ENCODE peak calls at places on chromosomes 1 and 21, in six cellular contexts. T is skeletal muscle cell, G is ovary, E is tibial nerve, C is fibroblast of pulmonary artery, K is choroid plexus epithelial cell. F is an unnamed sample.

GRCh38 chr1:244778356-244778755 is 57.1 kb upstream of the COX20 start:
- DNase-seq in K (peak), E (no peak), G (no peak), C (peak), T (peak), F (no peak)

GRCh38 chr1:59155326-59155725 is 141.6 kb upstream of the FGGY start:
- DNase-seq in K (no peak), E (no peak), C (no peak), G (no peak), T (no peak), F (no peak)

GRCh38 chr1:245169391-245169790 is 14.6 kb downstream of the KIF26B start:
- DNase-seq in T (no peak), K (no peak), C (no peak), G (no peak), E (no peak), F (no peak)

GRCh38 chr1:51627672-51628071 is 10.8 kb downstream of the OSBPL9 start:
- DNase-seq in K (peak), G (no peak), T (peak), C (peak), E (no peak), F (no peak)

GRCh38 chr21:43193651-43194302 is 25.0 kb downstream of the CRYAA start:
- DNase-seq in G (peak), E (peak), T (peak), K (peak), C (peak), F (peak)

GRCh38 chr1:232218955-232219865 is 410.7 kb downstream of the SIPA1L2 start:
- DNase-seq in E (no peak), T (no peak), C (no peak), G (no peak), K (no peak), F (no peak)

GRCh38 chr1:226679853-226680516 is 59.1 kb downstream of the ITPKB start:
- DNase-seq in G (peak), K (peak), E (peak), C (peak), T (no peak), F (peak)

GRCh38 chr1:239814306-239814881 is 277.3 kb upstream of the FMN2 start:
- DNase-seq in E (no peak), K (peak), C (peak), T (peak), G (no peak), F (no peak)

GRCh38 chr1:200042437-200043329 is 15.2 kb downstream of the NR5A2 start:
- DNase-seq in E (no peak), C (no peak), G (no peak), K (no peak), T (no peak), F (peak)

GRCh38 chr1:56413671-56414199 is 165.6 kb downstream of the PLPP3 start:
- DNase-seq in E (no peak), C (no peak), K (no peak), G (no peak), T (no peak), F (no peak)

GRCh38 chr1:161768986-161769672 is 3.0 kb downstream of the ATF6 start:
- DNase-seq in K (peak), E (no peak), C (peak), T (no peak), G (no peak), F (no peak)

GRCh38 chr1:28716336-28716735 is 20.4 kb upstream of the YTHDF2 start:
- DNase-seq in E (no peak), C (no peak), K (no peak), G (no peak), T (no peak), F (no peak)

GRCh38 chr1:231935856-231936255 is 309.3 kb downstream of the DISC1 start:
- DNase-seq in C (no peak), E (no peak), G (no peak), K (no peak), T (no peak), F (no peak)

GRCh38 chr1:93155335-93155734 is 24.9 kb downstream of the TMED5 start:
- DNase-seq in K (no peak), T (no peak), E (no peak), C (peak), G (no peak), F (no peak)

GRCh38 chr1:117698398-117699160 is 92.7 kb downstream of the TENT5C start:
- DNase-seq in E (no peak), K (peak), C (peak), G (peak), T (no peak), F (no peak)

GRCh38 chr1:191582169-191582568 is 576.1 kb upstream of the RGS18 start:
- DNase-seq in C (no peak), T (no peak), G (no peak), E (no peak), K (no peak), F (no peak)

GRCh38 chr1:64699327-64699726 is 45.5 kb upstream of the RAVER2 start:
- DNase-seq in T (no peak), C (no peak), K (peak), G (no peak), E (no peak), F (no peak)

GRCh38 chr1:145849356-145850165 is 4.1 kb downstream of the NUDT17 start:
- DNase-seq in E (no peak), K (peak), T (no peak), G (no peak), C (peak), F (no peak)

GRCh38 chr21:35529141-35529863 is 480.2 kb upstream of the RUNX1 start:
- DNase-seq in K (peak), C (peak), T (no peak), E (no peak), G (no peak), F (no peak)

GRCh38 chr1:103129255-103129654 is 20.9 kb upstream of the COL11A1 start:
- DNase-seq in G (no peak), C (no peak), E (no peak), T (peak), K (peak), F (no peak)

GRCh38 chr1:61639218-61639617 is 85.7 kb downstream of the TM2D1 start:
- DNase-seq in C (peak), E (no peak), K (no peak), G (no peak), T (no peak), F (no peak)

GRCh38 chr1:165014753-165015152 is 341.8 kb downstream of the LMX1A start:
- DNase-seq in K (no peak), C (no peak), T (no peak), G (no peak), E (no peak), F (no peak)

GRCh38 chr1:39788426-39788757 is 273 bp downstream of the BMP8B start:
- DNase-seq in G (no peak), K (no peak), T (no peak), E (no peak), C (no peak), F (no peak)

GRCh38 chr1:65688848-65689247 is 103.8 kb upstream of the PDE4B start:
- DNase-seq in K (no peak), C (no peak), G (no peak), T (no peak), E (no peak), F (no peak)

GRCh38 chr1:159779403-159779851 is 1.3 kb upstream of the DUSP23 start:
- DNase-seq in E (no peak), K (peak), G (no peak), C (peak), T (peak), F (no peak)

GRCh38 chr21:19900149-19900548 is 1098.1 kb upstream of the NCAM2 start:
- DNase-seq in C (no peak), T (no peak), E (no peak), K (no peak), G (no peak), F (no peak)

GRCh38 chr21:38797470-38797869 is 8.3 kb upstream of the ETS2 start:
- DNase-seq in T (no peak), E (no peak), K (no peak), G (no peak), C (no peak), F (no peak)

GRCh38 chr1:59730759-59731478 is 83.8 kb upstream of the HOOK1 start:
- DNase-seq in K (peak), E (peak), T (peak), G (peak), C (peak), F (peak)

DNA sequence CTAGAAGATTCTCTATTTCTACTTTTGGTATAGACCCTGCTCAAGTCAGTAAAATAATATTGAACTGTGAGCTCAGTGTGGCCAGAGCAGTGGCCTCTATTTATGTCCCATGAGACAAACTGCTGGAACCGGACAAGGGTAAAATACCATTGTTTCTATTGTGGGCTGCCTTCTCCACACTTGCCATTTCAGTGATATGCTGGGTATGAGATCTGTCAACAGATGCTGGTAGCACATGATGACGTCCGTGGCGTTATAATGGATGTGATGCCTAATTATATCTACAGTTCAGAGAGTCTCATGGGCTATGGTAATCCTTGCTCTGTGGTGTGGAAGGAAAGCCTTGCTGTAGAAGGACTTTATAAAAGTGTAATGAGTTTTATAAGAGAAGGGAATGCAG is 2.4 kb downstream of the ACTN2 start:
- DNase-seq in K (no peak), T (no peak), E (no peak), G (no peak), C (no peak), F (no peak)
- H3K4me3 ChIP-seq in K (no peak), T (no peak), E (no peak), G (no peak), C (no peak), F (peak)

DNA sequence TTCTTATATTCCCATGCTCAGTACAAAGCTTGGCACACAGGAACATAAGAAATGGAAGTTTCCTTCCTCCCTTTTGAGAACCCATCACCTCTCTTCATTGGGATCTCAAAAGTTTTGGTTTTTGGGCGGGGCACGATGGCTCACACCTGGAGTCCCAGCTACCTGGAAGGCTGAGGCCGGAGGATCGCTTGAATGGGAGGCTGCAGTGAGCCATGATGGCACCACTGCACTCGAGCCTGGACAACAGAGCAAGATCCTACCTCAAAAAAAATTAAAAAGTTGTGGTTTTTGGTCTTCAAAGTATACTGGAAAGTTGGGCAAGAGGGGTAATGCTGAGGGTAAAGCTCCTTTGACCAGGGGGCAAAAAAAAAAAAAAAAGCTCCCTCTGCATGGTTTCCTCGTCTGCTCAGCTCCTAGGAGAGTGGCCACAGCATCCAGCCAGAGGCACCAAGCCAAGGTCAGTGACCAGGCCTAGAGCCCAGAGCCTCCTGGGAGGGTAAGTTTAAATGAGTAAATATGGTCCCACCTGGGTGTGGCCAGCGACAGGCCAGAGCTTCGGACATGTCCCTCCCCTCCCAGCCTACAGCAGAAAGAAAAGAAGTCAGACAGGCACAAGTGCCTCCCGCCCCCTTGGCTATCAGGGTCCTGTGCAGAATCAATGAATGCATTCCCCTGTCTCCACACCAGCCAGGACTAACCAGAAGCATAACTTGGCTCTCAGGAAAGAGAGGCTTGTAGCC is 5.0 kb downstream of the MEF2D start:
- DNase-seq in E (peak), T (no peak), C (no peak), G (no peak), K (no peak), F (no peak)
- H3K4me3 ChIP-seq in E (no peak), T (no peak), C (no peak), G (peak), K (no peak), F (peak)

DNA sequence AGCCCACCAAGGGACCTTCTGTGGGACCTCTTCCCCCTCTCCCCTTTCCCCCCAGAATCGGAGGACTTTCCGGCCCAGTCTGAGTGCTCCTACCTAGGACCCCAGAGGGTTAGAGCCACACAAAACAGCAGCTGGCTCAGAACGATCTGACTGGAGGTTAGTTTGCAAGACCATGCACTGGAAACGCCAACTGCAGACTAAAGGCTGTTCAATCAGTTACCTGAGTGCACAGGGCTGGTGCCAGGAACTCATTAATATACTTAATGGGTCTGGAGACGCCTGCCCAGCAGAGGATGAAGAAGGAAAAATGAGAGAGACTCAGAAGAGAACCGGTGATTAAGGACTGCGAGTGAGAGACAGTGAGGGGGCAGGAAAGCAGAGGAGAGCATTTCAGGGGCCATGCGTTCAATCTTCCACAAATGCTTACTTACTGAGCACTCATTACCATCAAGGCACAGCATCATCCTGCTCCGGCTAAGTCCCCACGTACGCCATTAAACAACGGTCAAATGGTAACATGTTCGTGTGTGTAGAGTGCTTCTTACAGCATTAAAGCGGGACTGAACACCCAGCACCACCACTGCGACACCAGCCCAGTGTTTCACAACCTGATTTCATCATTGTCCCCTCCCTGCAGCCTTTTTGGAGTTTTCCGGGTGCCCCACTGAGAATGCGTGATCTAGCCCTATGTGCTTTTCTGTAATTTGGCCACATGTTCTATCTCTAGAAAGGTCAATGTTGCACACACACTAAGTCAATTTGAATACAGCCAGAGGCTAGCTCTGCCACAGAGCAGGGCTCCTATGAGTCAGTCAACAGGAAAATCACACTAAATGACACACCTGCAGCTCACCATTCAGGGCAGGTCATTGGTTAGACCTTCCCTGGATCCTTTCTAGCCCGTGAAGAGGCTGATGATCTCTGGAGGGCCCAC is 7.6 kb downstream of the ENO1 start:
- DNase-seq in G (no peak), T (no peak), E (no peak), K (peak), C (no peak), F (no peak)
- H3K4me3 ChIP-seq in G (no peak), T (no peak), E (no peak), K (no peak), C (no peak), F (no peak)

DNA sequence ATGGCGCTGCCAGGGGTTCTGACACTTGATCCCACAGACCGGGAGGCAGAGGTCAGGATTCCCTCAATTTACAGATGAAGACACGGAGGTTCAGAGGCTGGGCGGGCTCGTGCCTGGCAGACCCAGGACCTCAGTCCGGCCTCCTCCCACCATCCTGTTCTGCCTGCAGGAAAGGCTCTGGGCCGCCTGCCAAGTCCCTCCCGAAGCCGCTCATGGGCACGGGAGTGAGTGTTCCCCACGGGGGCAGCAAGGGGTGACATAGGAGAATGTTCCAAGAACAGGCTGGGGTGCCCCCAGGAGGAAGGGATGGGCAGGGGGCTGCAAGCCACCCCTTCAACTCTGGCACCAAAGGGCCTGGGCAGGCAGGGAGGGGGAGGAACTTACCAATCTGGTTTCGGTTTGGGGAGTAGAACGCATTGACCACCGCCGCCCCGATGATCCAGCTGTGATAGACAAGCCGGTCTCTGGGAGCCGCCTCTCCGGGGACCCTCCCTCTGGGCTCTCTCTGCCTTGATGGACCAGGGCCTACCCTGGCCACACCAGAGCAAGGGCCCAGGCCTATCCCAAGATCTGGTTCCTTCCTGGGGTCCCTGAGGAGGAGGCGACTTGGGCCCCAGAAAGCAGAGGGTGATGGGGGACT is 7.5 kb downstream of the PRXL2B start:
- DNase-seq in K (peak), E (no peak), T (no peak), G (peak), C (peak), F (no peak)
- H3K4me3 ChIP-seq in K (no peak), E (no peak), T (no peak), G (peak), C (peak), F (peak)

F was measured in coronary artery.